ENCODE peak calls at places on chromosomes 5 and 9, in seven cellular contexts. One of them, this sample, is unnamed.

GRCh38 chr9:131668439-131669233 is 71.2 kb downstream of the RAPGEF1 start:
- DNase-seq in body of pancreas: no peak
- DNase-seq in heart left ventricle: peak; percentile 47
- DNase-seq in stomach: peak; percentile 63
- DNase-seq in right atrium auricular region: no peak
- DNase-seq in fibroblast of lung: peak; percentile 88
- DNase-seq in kidney: no peak
- DNase-seq in this sample: no peak

GRCh38 chr5:20360243-20360642 is 372.2 kb upstream of the CDH18 start:
- DNase-seq in body of pancreas: peak; percentile 37
- DNase-seq in heart left ventricle: no peak
- DNase-seq in stomach: no peak
- DNase-seq in right atrium auricular region: no peak
- DNase-seq in fibroblast of lung: no peak
- DNase-seq in kidney: no peak
- DNase-seq in this sample: no peak

GRCh38 chr5:148635321-148636083 is 18.8 kb downstream of the HTR4 start:
- DNase-seq in body of pancreas: no peak
- DNase-seq in heart left ventricle: no peak
- DNase-seq in stomach: no peak
- DNase-seq in right atrium auricular region: no peak
- DNase-seq in fibroblast of lung: no peak
- DNase-seq in kidney: no peak
- DNase-seq in this sample: no peak

GRCh38 chr5:71903826-71904225 is 184.8 kb downstream of the CARTPT start:
- DNase-seq in body of pancreas: no peak
- DNase-seq in heart left ventricle: no peak
- DNase-seq in stomach: no peak
- DNase-seq in right atrium auricular region: no peak
- DNase-seq in fibroblast of lung: no peak
- DNase-seq in kidney: no peak
- DNase-seq in this sample: no peak

GRCh38 chr9:87778996-87779395 is 53.1 kb downstream of the CTSL start:
- DNase-seq in body of pancreas: no peak
- DNase-seq in heart left ventricle: no peak
- DNase-seq in stomach: no peak
- DNase-seq in right atrium auricular region: no peak
- DNase-seq in fibroblast of lung: no peak
- DNase-seq in kidney: no peak
- DNase-seq in this sample: no peak

GRCh38 chr5:125209650-125210049 is 463.2 kb upstream of the ZNF608 start:
- DNase-seq in body of pancreas: peak; percentile 49
- DNase-seq in heart left ventricle: no peak
- DNase-seq in stomach: no peak
- DNase-seq in right atrium auricular region: no peak
- DNase-seq in fibroblast of lung: no peak
- DNase-seq in kidney: no peak
- DNase-seq in this sample: peak; percentile 26

GRCh38 chr5:149317281-149318048 is 27.8 kb upstream of the GRPEL2 start:
- DNase-seq in body of pancreas: peak; percentile 32
- DNase-seq in heart left ventricle: no peak
- DNase-seq in stomach: peak; percentile 34
- DNase-seq in right atrium auricular region: no peak
- DNase-seq in fibroblast of lung: peak; percentile 29
- DNase-seq in kidney: no peak
- DNase-seq in this sample: no peak

GRCh38 chr9:91162784-91163440 is 198.8 kb downstream of the AUH start:
- DNase-seq in body of pancreas: no peak
- DNase-seq in heart left ventricle: peak; percentile 53
- DNase-seq in stomach: peak; percentile 50
- DNase-seq in right atrium auricular region: peak; percentile 59
- DNase-seq in fibroblast of lung: peak; percentile 47
- DNase-seq in kidney: peak; percentile 85
- DNase-seq in this sample: no peak

GRCh38 chr5:67178085-67178484 is 18.5 kb downstream of the CD180 start:
- DNase-seq in body of pancreas: no peak
- DNase-seq in heart left ventricle: no peak
- DNase-seq in stomach: no peak
- DNase-seq in right atrium auricular region: no peak
- DNase-seq in fibroblast of lung: peak; percentile 33
- DNase-seq in kidney: no peak
- DNase-seq in this sample: no peak

GRCh38 chr5:144680711-144681110 is 510.0 kb downstream of the KCTD16 start:
- DNase-seq in body of pancreas: no peak
- DNase-seq in heart left ventricle: no peak
- DNase-seq in stomach: no peak
- DNase-seq in right atrium auricular region: no peak
- DNase-seq in fibroblast of lung: no peak
- DNase-seq in kidney: no peak
- DNase-seq in this sample: no peak

GRCh38 chr9:6997330-6997729 is 239.6 kb downstream of the KDM4C start:
- DNase-seq in body of pancreas: no peak
- DNase-seq in heart left ventricle: no peak
- DNase-seq in stomach: no peak
- DNase-seq in right atrium auricular region: no peak
- DNase-seq in fibroblast of lung: no peak
- DNase-seq in kidney: no peak
- DNase-seq in this sample: no peak

GRCh38 chr9:87336914-87337333 is 160.7 kb upstream of the DAPK1 start:
- DNase-seq in body of pancreas: peak; percentile 60
- DNase-seq in heart left ventricle: no peak
- DNase-seq in stomach: peak; percentile 60
- DNase-seq in right atrium auricular region: no peak
- DNase-seq in fibroblast of lung: peak; percentile 77
- DNase-seq in kidney: no peak
- DNase-seq in this sample: peak; percentile 40

GRCh38 chr5:172123269-172123692 is 64.7 kb downstream of the STK10 start:
- DNase-seq in body of pancreas: no peak
- DNase-seq in heart left ventricle: peak; percentile 88
- DNase-seq in stomach: peak; percentile 56
- DNase-seq in right atrium auricular region: peak; percentile 74
- DNase-seq in fibroblast of lung: peak; percentile 61
- DNase-seq in kidney: peak; percentile 91
- DNase-seq in this sample: peak; percentile 69

GRCh38 chr5:111934511-111934910 is 177.5 kb upstream of the NREP start:
- DNase-seq in body of pancreas: no peak
- DNase-seq in heart left ventricle: no peak
- DNase-seq in stomach: no peak
- DNase-seq in right atrium auricular region: no peak
- DNase-seq in fibroblast of lung: no peak
- DNase-seq in kidney: no peak
- DNase-seq in this sample: no peak

GRCh38 chr5:10595678-10596309 is 31.9 kb downstream of the ANKRD33B start:
- DNase-seq in body of pancreas: peak; percentile 22
- DNase-seq in heart left ventricle: peak; percentile 61
- DNase-seq in stomach: no peak
- DNase-seq in right atrium auricular region: peak; percentile 72
- DNase-seq in fibroblast of lung: peak; percentile 90
- DNase-seq in kidney: no peak
- DNase-seq in this sample: peak; percentile 71

GRCh38 chr5:81657386-81657785 is 93.5 kb downstream of the SSBP2 start:
- DNase-seq in body of pancreas: peak; percentile 16
- DNase-seq in heart left ventricle: no peak
- DNase-seq in stomach: no peak
- DNase-seq in right atrium auricular region: no peak
- DNase-seq in fibroblast of lung: no peak
- DNase-seq in kidney: no peak
- DNase-seq in this sample: no peak

GRCh38 chr9:124493794-124494479 is 13.3 kb downstream of the NR5A1 start:
- DNase-seq in body of pancreas: no peak
- DNase-seq in heart left ventricle: no peak
- DNase-seq in stomach: no peak
- DNase-seq in right atrium auricular region: no peak
- DNase-seq in fibroblast of lung: no peak
- DNase-seq in kidney: no peak
- DNase-seq in this sample: no peak

GRCh38 chr9:128160603-128160987 is 530 bp downstream of the BBLN start:
- DNase-seq in body of pancreas: peak; percentile 33
- DNase-seq in heart left ventricle: peak; percentile 36
- DNase-seq in stomach: no peak
- DNase-seq in right atrium auricular region: no peak
- DNase-seq in fibroblast of lung: peak; percentile 29
- DNase-seq in kidney: no peak
- DNase-seq in this sample: no peak

GRCh38 chr9:81829201-81829882 is 98.9 kb upstream of the SPATA31D4 start:
- DNase-seq in body of pancreas: no peak
- DNase-seq in heart left ventricle: no peak
- DNase-seq in stomach: no peak
- DNase-seq in right atrium auricular region: no peak
- DNase-seq in fibroblast of lung: no peak
- DNase-seq in kidney: no peak
- DNase-seq in this sample: no peak

GRCh38 chr9:6917162-6917561 is 159.4 kb downstream of the KDM4C start:
- DNase-seq in body of pancreas: no peak
- DNase-seq in heart left ventricle: no peak
- DNase-seq in stomach: no peak
- DNase-seq in right atrium auricular region: no peak
- DNase-seq in fibroblast of lung: no peak
- DNase-seq in kidney: no peak
- DNase-seq in this sample: no peak

GRCh38 chr9:114735732-114736131 is 53.7 kb upstream of the TEX48 start:
- DNase-seq in body of pancreas: no peak
- DNase-seq in heart left ventricle: no peak
- DNase-seq in stomach: no peak
- DNase-seq in right atrium auricular region: no peak
- DNase-seq in fibroblast of lung: peak; percentile 48
- DNase-seq in kidney: no peak
- DNase-seq in this sample: no peak

GRCh38 chr5:159410480-159410879 is 80.2 kb upstream of the IL12B start:
- DNase-seq in body of pancreas: no peak
- DNase-seq in heart left ventricle: no peak
- DNase-seq in stomach: no peak
- DNase-seq in right atrium auricular region: no peak
- DNase-seq in fibroblast of lung: peak; percentile 17
- DNase-seq in kidney: no peak
- DNase-seq in this sample: no peak

GRCh38 chr5:36040651-36041536 is 25.8 kb downstream of the UGT3A2 start:
- DNase-seq in body of pancreas: no peak
- DNase-seq in heart left ventricle: no peak
- DNase-seq in stomach: no peak
- DNase-seq in right atrium auricular region: no peak
- DNase-seq in fibroblast of lung: no peak
- DNase-seq in kidney: no peak
- DNase-seq in this sample: no peak

GRCh38 chr5:6634327-6634713 is 1.1 kb downstream of the SRD5A1 start:
- DNase-seq in body of pancreas: no peak
- DNase-seq in heart left ventricle: no peak
- DNase-seq in stomach: no peak
- DNase-seq in right atrium auricular region: no peak
- DNase-seq in fibroblast of lung: no peak
- DNase-seq in kidney: no peak
- DNase-seq in this sample: no peak

GRCh38 chr5:6636293-6636692 is 3.1 kb downstream of the SRD5A1 start:
- DNase-seq in body of pancreas: no peak
- DNase-seq in heart left ventricle: no peak
- DNase-seq in stomach: peak; percentile 73
- DNase-seq in right atrium auricular region: no peak
- DNase-seq in fibroblast of lung: no peak
- DNase-seq in kidney: no peak
- DNase-seq in this sample: no peak

GRCh38 chr5:6633469-6634326 is 458 bp downstream of the SRD5A1 start:
- DNase-seq in body of pancreas: no peak
- DNase-seq in heart left ventricle: peak; percentile 40
- DNase-seq in stomach: no peak
- DNase-seq in right atrium auricular region: peak; percentile 61
- DNase-seq in fibroblast of lung: no peak
- DNase-seq in kidney: no peak
- DNase-seq in this sample: no peak

GRCh38 chr5:6632931-6633468 is at the start of the genes NSUN2 and SRD5A1:
- DNase-seq in body of pancreas: peak; percentile 90
- DNase-seq in heart left ventricle: peak; percentile 92
- DNase-seq in stomach: peak; percentile 94
- DNase-seq in right atrium auricular region: peak; percentile 91
- DNase-seq in fibroblast of lung: peak; percentile 90
- DNase-seq in kidney: peak; percentile 97
- DNase-seq in this sample: peak; percentile 92

DNA sequence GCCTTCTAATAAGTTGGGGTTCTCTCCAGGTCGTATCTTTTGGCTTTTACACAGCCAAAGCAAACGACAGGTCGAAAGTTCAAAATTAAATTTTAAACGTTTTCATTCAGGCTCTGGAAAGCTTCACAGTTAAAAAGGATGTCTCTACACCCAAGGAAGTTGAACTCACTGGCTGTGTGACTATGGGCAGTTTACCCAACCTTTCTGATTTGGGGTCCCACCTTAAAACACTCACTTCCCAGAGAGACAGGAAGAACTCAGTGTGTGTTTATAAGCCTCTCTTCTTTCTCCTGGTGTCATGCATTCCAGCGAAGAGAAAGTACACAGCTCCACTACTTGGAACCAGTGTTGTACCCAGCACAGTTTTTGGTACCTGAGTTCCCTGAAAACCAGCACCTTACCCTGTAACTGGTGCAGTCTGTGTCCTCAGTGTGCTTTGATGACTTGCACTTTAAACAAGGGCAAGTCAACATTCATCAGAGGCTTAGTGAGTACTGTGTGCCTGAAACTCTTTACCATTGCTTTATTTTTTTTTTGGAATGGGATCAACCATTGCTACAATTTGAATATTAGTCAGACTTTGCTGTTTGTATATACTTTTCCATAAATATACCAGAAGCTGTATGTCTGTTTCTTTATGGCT is 1.7 kb downstream of the SRD5A1 start:
- DNase-seq in body of pancreas: no peak
- DNase-seq in heart left ventricle: no peak
- DNase-seq in stomach: no peak
- DNase-seq in right atrium auricular region: no peak
- DNase-seq in fibroblast of lung: no peak
- DNase-seq in kidney: no peak
- DNase-seq in this sample: no peak
- TF ChIP-seq CTCF in body of pancreas: no peak
- TF ChIP-seq CTCF in heart left ventricle: no peak
- TF ChIP-seq CTCF in stomach: no peak
- TF ChIP-seq CTCF in right atrium auricular region: no peak
- TF ChIP-seq CTCF in fibroblast of lung: no peak
- TF ChIP-seq CTCF in kidney: no peak
- TF ChIP-seq CTCF in this sample: no peak

GRCh38 chr5:99636663-99637062 is 707.9 kb upstream of the CHD1 start:
- DNase-seq in body of pancreas: no peak
- DNase-seq in heart left ventricle: no peak
- DNase-seq in stomach: no peak
- DNase-seq in right atrium auricular region: no peak
- DNase-seq in fibroblast of lung: no peak
- DNase-seq in kidney: no peak
- DNase-seq in this sample: no peak
- H3K4me1 ChIP-seq in body of pancreas: no peaks in the 10 kb centered on the region
- H3K4me1 ChIP-seq in heart left ventricle: no peaks in the 10 kb centered on the region
- H3K4me1 ChIP-seq in stomach: no peaks in the 10 kb centered on the region
- H3K4me1 ChIP-seq in right atrium auricular region: no peaks in the 10 kb centered on the region
- H3K4me1 ChIP-seq in fibroblast of lung: no peaks in the 10 kb centered on the region
- H3K4me1 ChIP-seq in kidney: no peaks in the 10 kb centered on the region
- H3K4me1 ChIP-seq in this sample: no peaks in the 10 kb centered on the region

GRCh38 chr9:35675204-35675603 is 1.5 kb downstream of the CA9 start:
- DNase-seq in body of pancreas: no peak
- DNase-seq in heart left ventricle: no peak
- DNase-seq in stomach: no peak
- DNase-seq in right atrium auricular region: no peak
- DNase-seq in fibroblast of lung: no peak
- DNase-seq in kidney: peak; percentile 27
- DNase-seq in this sample: no peak
- H3K4me3 ChIP-seq in body of pancreas: no peak overlapping the region
- H3K4me3 ChIP-seq in heart left ventricle: peak overlapping the region; percentile 58
- H3K4me3 ChIP-seq in stomach: peak overlapping the region; percentile 50
- H3K4me3 ChIP-seq in right atrium auricular region: peak overlapping the region; percentile 40
- H3K4me3 ChIP-seq in fibroblast of lung: no peak overlapping the region
- H3K4me3 ChIP-seq in kidney: no peak overlapping the region
- H3K4me3 ChIP-seq in this sample: peak overlapping the region; percentile 56

GRCh38 chr9:12464910-12465512 is 228.2 kb upstream of the TYRP1 start:
- DNase-seq in body of pancreas: no peak
- DNase-seq in heart left ventricle: no peak
- DNase-seq in stomach: no peak
- DNase-seq in right atrium auricular region: no peak
- DNase-seq in fibroblast of lung: peak; percentile 7
- DNase-seq in kidney: no peak
- DNase-seq in this sample: no peak
- TF ChIP-seq CTCF in body of pancreas: peak; percentile 48
- TF ChIP-seq CTCF in heart left ventricle: peak; percentile 56
- TF ChIP-seq CTCF in stomach: no peak
- TF ChIP-seq CTCF in right atrium auricular region: peak; percentile 37
- TF ChIP-seq CTCF in fibroblast of lung: peak; percentile 28
- TF ChIP-seq CTCF in kidney: no peak
- TF ChIP-seq CTCF in this sample: peak; percentile 64